ENCODE peak calls at places on chromosome 16, in ten cellular contexts. R, L, I, X, D, V, M, Z, O and U are unnamed samples.
A peak's percentile ranks its signal among the peaks of the same experiment; 100 is the strongest.

GRCh38 chr16:85844786-85845185 is 45.3 kb downstream of the COX4I1 start:
- DNase-seq in O (no peak), L (no peak), I (no peak), X (no peak), Z (no peak), D (peak; percentile 22), M (peak; percentile 27), R (no peak), V (no peak), U (peak; percentile 34)

GRCh38 chr16:23343643-23344612 is 41.8 kb downstream of the SCNN1B start:
- DNase-seq in L (no peak), Z (no peak), D (no peak), O (no peak), R (no peak), I (no peak), V (no peak), X (no peak), M (no peak), U (no peak)

GRCh38 chr16:5551909-5552308 is 454.3 kb upstream of the EEF2KMT start:
- DNase-seq in X (no peak), I (no peak), L (no peak), Z (no peak), R (no peak), V (no peak), O (no peak), D (no peak), M (no peak), U (no peak)

GRCh38 chr16:1426734-1427451 is 4.0 kb upstream of the PERCC1 start:
- DNase-seq in D (peak; percentile 68), R (no peak), L (no peak), X (no peak), V (no peak), I (no peak), Z (no peak), O (no peak), M (no peak), U (no peak)

GRCh38 chr16:72876981-72877373 is 171.0 kb downstream of the ZFHX3 start:
- DNase-seq in O (no peak), I (no peak), X (no peak), L (no peak), Z (no peak), D (no peak), R (no peak), V (no peak), M (no peak), U (no peak)

GRCh38 chr16:11819798-11820197 is 22.7 kb upstream of the ZC3H7A start:
- DNase-seq in O (no peak), D (no peak), Z (no peak), I (no peak), R (no peak), V (no peak), L (no peak), X (no peak), M (no peak), U (no peak)

GRCh38 chr16:3767333-3767977 is 50.1 kb upstream of the TRAP1 start:
- DNase-seq in O (peak; percentile 46), V (no peak), R (no peak), L (no peak), X (no peak), I (no peak), Z (no peak), D (no peak), M (no peak), U (no peak)

GRCh38 chr16:2596747-2597559 is 59.1 kb downstream of the PDPK1 start:
- DNase-seq in R (no peak), I (no peak), M (no peak), Z (no peak), D (peak; percentile 41), X (no peak), V (no peak), O (peak; percentile 53), L (no peak), U (peak; percentile 72)

GRCh38 chr16:12541672-12542071 is 262.0 kb downstream of the CPPED1 start:
- DNase-seq in R (no peak), M (no peak), O (no peak), L (no peak), Z (no peak), I (no peak), X (no peak), D (no peak), V (no peak), U (no peak)

GRCh38 chr16:3720418-3720817 is 3.1 kb upstream of the TRAP1 start:
- DNase-seq in L (no peak), I (no peak), V (no peak), D (peak; percentile 35), M (no peak), Z (no peak), R (no peak), O (no peak), X (no peak), U (no peak)

GRCh38 chr16:25155553-25156460 is 44.3 kb downstream of the LCMT1 start:
- DNase-seq in X (no peak), M (no peak), I (no peak), D (no peak), L (no peak), R (no peak), V (no peak), Z (no peak), O (no peak), U (no peak)

GRCh38 chr16:79573881-79574280 is 26.7 kb downstream of the MAF start:
- DNase-seq in X (no peak), O (no peak), M (no peak), Z (no peak), D (no peak), V (no peak), L (no peak), R (no peak), I (no peak), U (no peak)

GRCh38 chr16:80489173-80489572 is 51.6 kb upstream of the DYNLRB2 start:
- DNase-seq in V (no peak), L (no peak), R (no peak), O (no peak), Z (no peak), I (no peak), D (no peak), X (no peak), M (no peak), U (no peak)

GRCh38 chr16:2161911-2162310 is 6.3 kb downstream of the TRAF7 start:
- DNase-seq in I (no peak), Z (no peak), O (no peak), R (no peak), M (no peak), D (no peak), V (no peak), L (no peak), X (no peak), U (no peak)

GRCh38 chr16:9408297-9408696 is 316.9 kb downstream of the HAPSTR1 start:
- DNase-seq in Z (no peak), R (no peak), I (no peak), O (no peak), X (no peak), D (no peak), L (no peak), M (no peak), V (no peak), U (no peak)

GRCh38 chr16:29009050-29009837 is 24.4 kb downstream of the LAT start:
- DNase-seq in L (no peak), Z (no peak), I (no peak), D (no peak), O (no peak), V (no peak), M (no peak), R (no peak), X (no peak), U (no peak)

DNA sequence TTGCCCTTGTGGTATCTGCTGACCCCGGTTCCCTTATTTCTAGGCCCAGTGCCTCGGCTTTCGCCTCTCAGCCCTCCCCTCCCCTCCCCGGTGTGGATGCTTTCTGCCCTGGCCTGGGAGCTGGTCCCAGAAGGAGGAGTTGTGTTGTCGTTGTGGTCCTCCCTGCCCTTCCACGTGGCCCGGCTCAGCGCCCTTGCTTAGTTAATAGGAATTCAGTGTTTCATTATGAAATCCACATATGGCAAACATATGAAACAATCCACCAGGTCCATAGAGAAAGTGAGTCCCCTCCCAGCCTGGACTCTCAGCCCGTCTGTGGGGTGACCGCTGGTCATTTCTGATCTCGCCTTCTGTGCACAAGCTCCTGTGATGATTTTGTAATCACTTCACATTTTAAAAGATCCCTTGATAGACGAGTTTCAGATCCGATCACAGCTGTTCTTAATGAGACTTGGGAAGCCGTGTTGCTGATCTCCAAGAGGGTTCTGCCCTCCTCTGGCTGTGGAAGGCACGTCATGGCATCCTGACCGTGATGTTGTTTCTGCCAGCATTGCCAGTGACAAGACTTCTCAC is 112.1 kb downstream of the BANP start:
- DNase-seq in V (peak; percentile 44), L (no peak), R (no peak), X (no peak), D (peak; percentile 82), M (no peak), O (peak; percentile 93), Z (no peak), I (no peak), U (no peak)
- TF ChIP-seq CTCF in V (peak; percentile 46), L (no peak), R (no peak), X (no peak), D (no peak), M (no peak), O (no peak), Z (no peak), I (no peak), U (peak; percentile 73)

DNA sequence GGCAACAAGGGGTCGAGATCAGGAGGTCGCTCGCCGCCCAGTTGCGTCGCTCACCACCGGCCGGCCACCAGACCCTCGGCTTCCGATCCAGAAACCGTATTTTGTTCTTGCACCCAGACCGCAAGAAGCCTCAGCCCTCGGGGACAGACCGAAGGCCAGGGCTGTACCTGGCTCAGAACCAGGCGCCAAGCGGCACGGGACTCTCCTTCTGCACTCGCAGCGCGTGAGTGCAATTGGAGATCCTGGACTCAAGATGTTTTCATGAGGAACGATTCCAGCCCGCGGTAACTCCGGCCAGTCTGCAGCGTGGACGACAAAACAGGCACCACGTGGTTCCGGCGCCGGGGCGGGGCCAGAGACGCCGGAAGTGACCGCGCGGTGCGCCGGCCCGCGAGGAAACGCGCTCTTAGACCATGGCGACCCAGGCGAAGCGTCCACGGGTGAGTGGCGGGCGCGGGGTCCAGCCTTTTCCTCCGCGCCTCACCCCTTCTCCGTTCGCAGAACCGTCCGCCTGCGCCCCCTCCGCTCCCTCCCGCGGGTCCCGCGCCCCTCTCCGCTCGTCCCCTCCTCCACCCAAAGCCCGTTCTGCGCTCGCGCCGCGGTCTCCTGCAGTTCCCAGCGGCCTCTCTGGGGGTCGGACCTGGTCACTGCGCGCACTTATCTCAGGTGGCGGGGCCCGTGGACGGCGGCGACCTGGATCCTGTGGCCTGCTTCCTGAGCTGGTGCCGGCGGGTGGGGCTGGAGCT is at the start of gene SETD6:
- DNase-seq in L (peak; percentile 90), I (peak; percentile 77), X (peak; percentile 86), V (peak; percentile 89), M (peak; percentile 93), Z (peak; percentile 93), D (peak; percentile 95), R (peak; percentile 79), O (peak; percentile 97), U (peak; percentile 95)
- TF ChIP-seq CTCF in L (peak; percentile 57), I (no peak), X (no peak), V (peak; percentile 47), M (no peak), Z (peak; percentile 18), D (peak; percentile 19), R (peak; percentile 48), O (no peak), U (peak; percentile 66)

GRCh38 chr16:65684230-65684629 is 562.4 kb upstream of the CDH11 start:
- DNase-seq in D (no peak), M (no peak), X (no peak), I (no peak), L (no peak), V (no peak), O (no peak), Z (no peak), R (no peak), U (no peak)
- TF ChIP-seq CTCF in D (no peak), M (no peak), X (no peak), I (peak; percentile 32), L (no peak), V (no peak), O (no peak), Z (no peak), R (no peak), U (peak; percentile 58)

GRCh38 chr16:87602821-87603683 is 744 bp downstream of the JPH3 start:
- DNase-seq in O (no peak), L (no peak), Z (no peak), M (no peak), X (peak; percentile 23), I (no peak), V (no peak), R (peak; percentile 27), D (peak; percentile 58), U (no peak)
- TF ChIP-seq CTCF in O (no peak), L (no peak), Z (no peak), M (no peak), X (no peak), I (no peak), V (no peak), R (no peak), D (no peak), U (no peak)